ENCODE peak calls at places on chromosomes 3 and 15, in eight cellular contexts. S is stimulated activated naive CD4-positive, alpha-beta T cell; J is T-helper 1 cell; X is stomach; K is COR-L47; T is SJSA1; Y is HuH-7.5; I is H4. M is an unnamed sample.

GRCh38 chr3:111610612-111611054 is 15.5 kb upstream of the ZBED2 start:
- DNase-seq in Y (no peak), J (no peak), K (no peak), X (no peak), S (peak; percentile 36), I (no peak), T (no peak), M (peak; percentile 42)

GRCh38 chr15:63157891-63158431 is 684 bp upstream of the RPS27L start:
- DNase-seq in S (no peak), I (peak; percentile 50), X (peak; percentile 31), T (peak; percentile 86), Y (peak; percentile 38), K (no peak), J (no peak), M (peak; percentile 83)

GRCh38 chr15:70252056-70252935 is 154.6 kb upstream of the TLE3 start:
- DNase-seq in Y (no peak), J (no peak), S (no peak), I (no peak), X (peak; percentile 64), K (peak; percentile 89), T (no peak), M (no peak)

GRCh38 chr3:97957617-97958311 is 14.5 kb downstream of the RIOX2 start:
- DNase-seq in Y (no peak), X (no peak), I (no peak), K (no peak), T (no peak), J (no peak), S (no peak), M (peak; percentile 71)

GRCh38 chr3:34780294-34780693 is 859.0 kb upstream of the ARPP21 start:
- DNase-seq in I (no peak), X (no peak), K (no peak), T (no peak), Y (no peak), S (no peak), J (no peak), M (no peak)

GRCh38 chr15:89482139-89482538 is 14.2 kb downstream of the RHCG start:
- DNase-seq in J (no peak), X (no peak), K (no peak), I (no peak), S (no peak), Y (no peak), T (no peak), M (no peak)

GRCh38 chr3:16485024-16485992 is 28.2 kb downstream of the RFTN1 start:
- DNase-seq in T (peak; percentile 20), I (no peak), J (no peak), K (no peak), Y (no peak), X (no peak), S (no peak), M (no peak)

GRCh38 chr3:72520690-72521308 is 327.4 kb downstream of the SHQ1 start:
- DNase-seq in I (peak; percentile 56), J (no peak), Y (no peak), S (no peak), K (no peak), T (peak; percentile 60), X (no peak), M (peak; percentile 58)

GRCh38 chr15:67880651-67881182 is 40.9 kb upstream of the RNU6-1 start:
- DNase-seq in T (no peak), J (no peak), X (peak; percentile 71), K (no peak), S (no peak), Y (no peak), I (peak; percentile 17), M (no peak)

GRCh38 chr15:70327328-70328136 is 229.8 kb upstream of the TLE3 start:
- DNase-seq in S (no peak), K (no peak), J (no peak), X (no peak), Y (no peak), T (peak; percentile 69), I (peak; percentile 88), M (peak; percentile 92)

GRCh38 chr3:24192004-24192403 is 246.9 kb downstream of the NR1D2 start:
- DNase-seq in X (no peak), T (no peak), J (no peak), S (no peak), I (no peak), Y (no peak), K (no peak), M (no peak)

GRCh38 chr3:108024146-108024836 is 66.5 kb downstream of the CD47 start:
- DNase-seq in K (no peak), J (no peak), Y (no peak), T (no peak), I (no peak), X (no peak), S (no peak), M (no peak)

GRCh38 chr3:183967693-183968092 is 50.0 kb downstream of the ABCC5 start:
- DNase-seq in I (no peak), T (no peak), Y (no peak), J (no peak), S (no peak), K (no peak), X (no peak), M (no peak)

GRCh38 chr3:24013843-24014242 is 68.8 kb downstream of the NR1D2 start:
- DNase-seq in J (no peak), I (no peak), Y (peak; percentile 43), S (no peak), K (no peak), X (no peak), T (no peak), M (no peak)

GRCh38 chr15:52527196-52527897 is 1.3 kb downstream of the MYO5A start:
- DNase-seq in K (no peak), J (no peak), I (no peak), S (no peak), T (no peak), Y (no peak), X (no peak), M (no peak)

GRCh38 chr3:99810403-99810802 is 7.3 kb upstream of the CMSS1 start:
- DNase-seq in S (no peak), Y (no peak), K (no peak), J (no peak), T (no peak), I (no peak), X (no peak), M (no peak)

GRCh38 chr3:132554437-132554836 is 42.6 kb upstream of the ACKR4 start:
- DNase-seq in K (peak; percentile 82), X (peak; percentile 48), J (no peak), T (peak; percentile 59), S (no peak), I (no peak), Y (no peak), M (peak; percentile 4)

GRCh38 chr15:101454365-101454764 is 35.1 kb downstream of the PCSK6 start:
- DNase-seq in Y (no peak), K (no peak), T (no peak), J (no peak), X (no peak), I (no peak), S (no peak), M (no peak)

GRCh38 chr3:56928379-56929068 is 126.8 kb upstream of the ARHGEF3 start:
- DNase-seq in T (peak; percentile 54), J (no peak), I (peak; percentile 6), K (no peak), X (no peak), Y (no peak), S (no peak), M (peak; percentile 50)

GRCh38 chr3:170372190-170372879 is 14.8 kb downstream of the SKIL start:
- DNase-seq in T (no peak), X (no peak), K (no peak), S (no peak), Y (no peak), I (no peak), J (no peak), M (no peak)

GRCh38 chr3:13338231-13338630 is 81.9 kb downstream of the NUP210 start:
- DNase-seq in I (peak; percentile 31), K (no peak), Y (no peak), X (no peak), J (no peak), T (no peak), S (no peak), M (peak; percentile 9)

GRCh38 chr15:70323111-70323851 is 225.6 kb upstream of the TLE3 start:
- DNase-seq in S (no peak), K (peak; percentile 54), T (no peak), I (peak; percentile 66), J (no peak), X (peak; percentile 38), Y (no peak), M (peak; percentile 63)

GRCh38 chr3:3154879-3155610 is 24.4 kb downstream of the CRBN start:
- DNase-seq in S (no peak), K (no peak), J (no peak), I (no peak), X (no peak), T (no peak), Y (no peak), M (peak; percentile 15)

GRCh38 chr3:197456271-197457091 is 99.3 kb downstream of the BDH1 start:
- DNase-seq in Y (peak; percentile 68), X (peak; percentile 86), I (peak; percentile 94), K (no peak), J (no peak), S (no peak), T (peak; percentile 91), M (peak; percentile 96)

GRCh38 chr3:11509175-11510000 is 134.3 kb downstream of the VGLL4 start:
- DNase-seq in T (peak; percentile 87), S (no peak), I (peak; percentile 97), J (no peak), K (no peak), X (peak; percentile 77), Y (peak; percentile 89), M (peak; percentile 92)

GRCh38 chr3:104437891-104438290 is 928.8 kb upstream of the ALCAM start:
- DNase-seq in J (no peak), K (peak; percentile 85), S (no peak), X (no peak), T (peak; percentile 14), Y (no peak), I (peak; percentile 11), M (peak; percentile 9)

GRCh38 chr3:52247455-52248164 is 2.1 kb downstream of the PPM1M start:
- DNase-seq in K (no peak), S (no peak), Y (no peak), J (no peak), X (no peak), T (no peak), I (no peak), M (no peak)

GRCh38 chr3:46693897-46694235 is 387 bp upstream of the ALS2CL start:
- DNase-seq in T (no peak), I (no peak), X (no peak), K (no peak), J (peak; percentile 46), S (no peak), Y (no peak), M (no peak)

M was measured in RPMI7951.